ENCODE peak calls at places on chromosome 5, in eight cellular contexts. C is naive thymus-derived CD4-positive, alpha-beta T cell; L is heart left ventricle; P is stimulated activated CD4-positive, alpha-beta T cell treated with anti-CD3 and anti-CD28 coated beads, TNF-alpha, amount 100 ng/mL, for 24 hours; M is T47D; X is PC-3; R is non-pigmented ciliary epithelial cell; E is NCI-H524. Y is an unnamed sample.

GRCh38 chr5:65209341-65209740 is 272.4 kb downstream of the ADAMTS6 start:
- DNase-seq in X (peak), C (no peak), M (no peak), L (no peak), P (no peak), E (no peak), R (peak), Y (no peak)

GRCh38 chr5:54868511-54869483 is 116.6 kb downstream of the ESM1 start:
- DNase-seq in L (no peak), P (peak), R (no peak), E (no peak), X (no peak), M (no peak), C (no peak), Y (no peak)

GRCh38 chr5:103624035-103624461 is 61.5 kb upstream of the NUDT12 start:
- DNase-seq in R (peak), E (no peak), X (peak), M (no peak), P (no peak), C (no peak), L (no peak), Y (no peak)

GRCh38 chr5:116842514-116842924 is 267.9 kb upstream of the SEMA6A start:
- DNase-seq in X (no peak), P (no peak), C (no peak), R (no peak), M (no peak), E (no peak), L (no peak), Y (peak)

GRCh38 chr5:170634236-170634990 is 130.6 kb downstream of the KCNIP1 start:
- DNase-seq in L (no peak), E (no peak), M (peak), X (no peak), R (no peak), C (no peak), P (no peak), Y (no peak)

GRCh38 chr5:64331597-64332277 is 166.1 kb downstream of the RNF180 start:
- DNase-seq in L (peak), M (peak), P (no peak), C (no peak), R (no peak), X (no peak), E (no peak), Y (no peak)

GRCh38 chr5:1734271-1734907 is 65.2 kb downstream of the MRPL36 start:
- DNase-seq in L (no peak), E (no peak), M (no peak), P (no peak), C (no peak), X (no peak), R (no peak), Y (no peak)

GRCh38 chr5:133331866-133332731 is 280.2 kb downstream of the FSTL4 start:
- DNase-seq in E (no peak), L (no peak), M (no peak), P (no peak), R (no peak), X (no peak), C (no peak), Y (no peak)

GRCh38 chr5:171523781-171524180 is 104.3 kb downstream of the FGF18 start:
- DNase-seq in C (no peak), M (no peak), L (no peak), X (no peak), P (no peak), R (no peak), E (peak), Y (no peak)

GRCh38 chr5:14914193-14914592 is 42.6 kb upstream of the ANKH start:
- DNase-seq in X (no peak), C (no peak), M (peak), E (no peak), R (no peak), L (no peak), P (no peak), Y (no peak)

GRCh38 chr5:105587963-105588662 is 2025.5 kb upstream of the NUDT12 start:
- DNase-seq in C (no peak), P (no peak), L (no peak), M (peak), R (no peak), X (peak), E (no peak), Y (no peak)

GRCh38 chr5:158947831-158948230 is 151.9 kb downstream of the EBF1 start:
- DNase-seq in P (no peak), L (no peak), M (no peak), E (no peak), C (no peak), R (no peak), X (no peak), Y (no peak)

GRCh38 chr5:65203746-65204145 is 278.0 kb downstream of the ADAMTS6 start:
- DNase-seq in C (no peak), P (no peak), X (peak), M (no peak), E (no peak), R (peak), L (no peak), Y (no peak)

GRCh38 chr5:137214446-137215189 is 284.5 kb downstream of the SPOCK1 start:
- DNase-seq in R (no peak), M (no peak), E (no peak), L (no peak), P (no peak), X (peak), C (no peak), Y (no peak)

GRCh38 chr5:150161242-150162141 is 5.1 kb upstream of the CDX1 start:
- DNase-seq in M (peak), E (peak), P (peak), R (no peak), C (peak), L (peak), X (peak), Y (peak)

GRCh38 chr5:149128023-149128875 is 13.0 kb upstream of the ABLIM3 start:
- DNase-seq in E (peak), M (peak), C (no peak), L (no peak), P (no peak), X (peak), R (no peak), Y (peak)

GRCh38 chr5:69414885-69415583 is at the start of gene MARVELD2:
- DNase-seq in L (peak), R (no peak), X (peak), P (peak), M (peak), E (no peak), C (peak), Y (peak)

GRCh38 chr5:25850581-25850980 is 1187.8 kb downstream of the CDH9 start:
- DNase-seq in L (no peak), E (no peak), M (no peak), P (no peak), X (peak), R (no peak), C (no peak), Y (no peak)

GRCh38 chr5:68699966-68700365 is 393.8 kb upstream of the SLC30A5 start:
- DNase-seq in C (no peak), X (no peak), M (no peak), P (no peak), E (no peak), R (no peak), L (no peak), Y (no peak)

GRCh38 chr5:160090059-160090458 is 29.2 kb downstream of the PWWP2A start:
- DNase-seq in X (no peak), R (no peak), P (no peak), C (no peak), E (no peak), L (no peak), M (no peak), Y (no peak)

GRCh38 chr5:165224366-165224765 is 1718.9 kb downstream of the MAT2B start:
- DNase-seq in X (no peak), P (no peak), L (no peak), M (no peak), E (no peak), C (no peak), R (no peak), Y (peak)

GRCh38 chr5:31692561-31693221 is 53.8 kb downstream of the PDZD2 start:
- DNase-seq in X (no peak), M (no peak), P (no peak), E (no peak), C (no peak), L (peak), R (no peak), Y (no peak)

GRCh38 chr5:142385194-142385593 is 60.4 kb upstream of the SPRY4 start:
- DNase-seq in E (no peak), L (no peak), P (no peak), C (no peak), M (no peak), R (peak), X (no peak), Y (no peak)

GRCh38 chr5:148733601-148734438 is 79.5 kb upstream of the HTR4 start:
- DNase-seq in E (peak), R (peak), P (peak), C (peak), M (peak), X (peak), L (peak), Y (peak)

GRCh38 chr5:143059355-143059754 is 289.2 kb downstream of the ARHGAP26 start:
- DNase-seq in P (no peak), X (peak), M (no peak), L (no peak), E (no peak), R (no peak), C (no peak), Y (no peak)

GRCh38 chr5:134275822-134276221 is 49.9 kb upstream of the PPP2CA start:
- DNase-seq in C (no peak), L (no peak), E (peak), M (no peak), R (no peak), P (no peak), X (no peak), Y (peak)

Y was measured in left kidney.